ENCODE peak calls at places on chromosomes 1 and 21, in seven cellular contexts. One of them, this sample, is unnamed.

GRCh38 chr21:38985423-38986378 is 180.0 kb downstream of the ETS2 start:
- DNase-seq in cardiac muscle cell: peak
- DNase-seq in H1: no peak
- DNase-seq in IMR-90: peak
- DNase-seq in tibial artery: peak
- DNase-seq in right atrium auricular region: peak
- DNase-seq in lower lobe of right lung: peak
- DNase-seq in this sample: peak

GRCh38 chr1:14599173-14599754 is 779 bp downstream of the KAZN start:
- DNase-seq in cardiac muscle cell: no peak
- DNase-seq in H1: no peak
- DNase-seq in IMR-90: no peak
- DNase-seq in tibial artery: no peak
- DNase-seq in right atrium auricular region: no peak
- DNase-seq in lower lobe of right lung: no peak
- DNase-seq in this sample: no peak

GRCh38 chr1:112723511-112723839 is 8.3 kb upstream of the PPM1J start:
- DNase-seq in cardiac muscle cell: no peak
- DNase-seq in H1: no peak
- DNase-seq in IMR-90: no peak
- DNase-seq in tibial artery: no peak
- DNase-seq in right atrium auricular region: peak
- DNase-seq in lower lobe of right lung: no peak
- DNase-seq in this sample: no peak

GRCh38 chr1:30447701-30448100 is 275.7 kb downstream of the MATN1 start:
- DNase-seq in cardiac muscle cell: no peak
- DNase-seq in H1: no peak
- DNase-seq in IMR-90: no peak
- DNase-seq in tibial artery: no peak
- DNase-seq in right atrium auricular region: no peak
- DNase-seq in lower lobe of right lung: no peak
- DNase-seq in this sample: no peak

GRCh38 chr1:203327684-203328457 is 22.6 kb downstream of the BTG2 start:
- DNase-seq in cardiac muscle cell: peak
- DNase-seq in H1: no peak
- DNase-seq in IMR-90: peak
- DNase-seq in tibial artery: peak
- DNase-seq in right atrium auricular region: peak
- DNase-seq in lower lobe of right lung: no peak
- DNase-seq in this sample: peak

GRCh38 chr21:29318354-29318753 is 19.6 kb downstream of the BACH1 start:
- DNase-seq in cardiac muscle cell: peak
- DNase-seq in H1: no peak
- DNase-seq in IMR-90: peak
- DNase-seq in tibial artery: no peak
- DNase-seq in right atrium auricular region: no peak
- DNase-seq in lower lobe of right lung: no peak
- DNase-seq in this sample: peak

GRCh38 chr1:194056169-194056568 is 869.8 kb upstream of the B3GALT2 start:
- DNase-seq in cardiac muscle cell: peak
- DNase-seq in H1: no peak
- DNase-seq in IMR-90: no peak
- DNase-seq in tibial artery: no peak
- DNase-seq in right atrium auricular region: no peak
- DNase-seq in lower lobe of right lung: no peak
- DNase-seq in this sample: peak

GRCh38 chr1:19648689-19649088 is 4.6 kb downstream of the NBL1 start:
- DNase-seq in cardiac muscle cell: no peak
- DNase-seq in H1: peak
- DNase-seq in IMR-90: no peak
- DNase-seq in tibial artery: no peak
- DNase-seq in right atrium auricular region: no peak
- DNase-seq in lower lobe of right lung: no peak
- DNase-seq in this sample: peak

GRCh38 chr1:58477390-58477789 is 69.1 kb downstream of the OMA1 start:
- DNase-seq in cardiac muscle cell: peak
- DNase-seq in H1: no peak
- DNase-seq in IMR-90: no peak
- DNase-seq in tibial artery: no peak
- DNase-seq in right atrium auricular region: no peak
- DNase-seq in lower lobe of right lung: no peak
- DNase-seq in this sample: no peak

GRCh38 chr1:230827081-230827681 is 41.1 kb downstream of the C1orf198 start:
- DNase-seq in cardiac muscle cell: peak
- DNase-seq in H1: no peak
- DNase-seq in IMR-90: peak
- DNase-seq in tibial artery: peak
- DNase-seq in right atrium auricular region: peak
- DNase-seq in lower lobe of right lung: no peak
- DNase-seq in this sample: peak

GRCh38 chr1:49297783-49298182 is 521.1 kb upstream of the BEND5 start:
- DNase-seq in cardiac muscle cell: no peak
- DNase-seq in H1: no peak
- DNase-seq in IMR-90: no peak
- DNase-seq in tibial artery: no peak
- DNase-seq in right atrium auricular region: no peak
- DNase-seq in lower lobe of right lung: no peak
- DNase-seq in this sample: peak

GRCh38 chr1:157969693-157970485 is 23.6 kb upstream of the KIRREL1 start:
- DNase-seq in cardiac muscle cell: peak
- DNase-seq in H1: no peak
- DNase-seq in IMR-90: peak
- DNase-seq in tibial artery: peak
- DNase-seq in right atrium auricular region: no peak
- DNase-seq in lower lobe of right lung: no peak
- DNase-seq in this sample: peak

GRCh38 chr1:82795503-82796149 is 994.9 kb downstream of the ADGRL2 start:
- DNase-seq in cardiac muscle cell: no peak
- DNase-seq in H1: no peak
- DNase-seq in IMR-90: no peak
- DNase-seq in tibial artery: no peak
- DNase-seq in right atrium auricular region: no peak
- DNase-seq in lower lobe of right lung: no peak
- DNase-seq in this sample: no peak
- TF ChIP-seq CTCF in cardiac muscle cell: no peak
- TF ChIP-seq CTCF in H1: peak
- TF ChIP-seq CTCF in IMR-90: no peak
- TF ChIP-seq CTCF in tibial artery: no peak
- TF ChIP-seq CTCF in right atrium auricular region: no peak
- TF ChIP-seq CTCF in lower lobe of right lung: no peak
- TF ChIP-seq CTCF in this sample: no peak

GRCh38 chr1:42956739-42957138 is 1.9 kb downstream of the SLC2A1 start:
- DNase-seq in cardiac muscle cell: no peak
- DNase-seq in H1: no peak
- DNase-seq in IMR-90: no peak
- DNase-seq in tibial artery: no peak
- DNase-seq in right atrium auricular region: no peak
- DNase-seq in lower lobe of right lung: no peak
- DNase-seq in this sample: no peak
- H3K4me3 ChIP-seq in cardiac muscle cell: peak
- H3K4me3 ChIP-seq in H1: peak
- H3K4me3 ChIP-seq in IMR-90: peak
- H3K4me3 ChIP-seq in tibial artery: peak
- H3K4me3 ChIP-seq in right atrium auricular region: no peak
- H3K4me3 ChIP-seq in lower lobe of right lung: peak
- H3K4me3 ChIP-seq in this sample: peak

DNA sequence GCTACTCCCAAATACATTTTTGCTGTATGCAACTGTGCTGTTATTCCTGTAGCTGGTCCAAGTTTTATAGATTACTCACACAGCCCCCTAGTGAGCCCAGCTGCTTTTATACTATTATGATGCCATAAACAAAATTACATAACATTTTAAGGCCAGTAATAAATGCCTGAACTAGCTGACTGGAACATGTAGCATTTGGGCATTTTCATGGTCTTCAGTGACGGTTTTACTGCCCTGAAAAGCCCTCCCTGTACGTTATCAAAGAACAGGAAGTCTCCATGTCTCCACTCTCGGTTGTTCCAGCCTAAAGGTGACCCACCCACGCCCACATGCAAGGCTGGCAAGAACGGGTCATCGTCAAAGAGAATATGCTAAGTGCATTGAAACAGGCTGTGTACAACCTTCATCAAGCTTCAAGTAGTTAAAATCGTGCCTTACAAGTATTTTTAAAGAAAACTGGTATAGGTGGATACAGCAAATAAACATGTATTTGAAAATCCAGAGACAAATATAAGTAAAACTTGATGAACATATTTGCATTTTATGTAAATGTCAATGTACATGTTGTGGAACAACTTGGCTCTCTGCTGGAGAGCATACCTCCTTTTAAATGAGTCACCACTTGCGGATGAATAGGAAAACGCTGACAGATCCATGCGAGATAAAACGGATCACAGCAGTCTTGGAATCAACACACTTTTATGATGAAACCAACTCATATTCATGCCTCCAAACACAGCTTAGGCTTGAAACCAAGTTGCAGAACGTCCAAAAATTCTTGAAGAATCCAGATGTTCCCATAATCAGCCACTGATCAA is 520.5 kb downstream of the SMYD3 start:
- DNase-seq in cardiac muscle cell: peak
- DNase-seq in H1: no peak
- DNase-seq in IMR-90: peak
- DNase-seq in tibial artery: no peak
- DNase-seq in right atrium auricular region: no peak
- DNase-seq in lower lobe of right lung: no peak
- DNase-seq in this sample: peak
- TF ChIP-seq CTCF in cardiac muscle cell: peak
- TF ChIP-seq CTCF in H1: no peak
- TF ChIP-seq CTCF in IMR-90: no peak
- TF ChIP-seq CTCF in tibial artery: no peak
- TF ChIP-seq CTCF in right atrium auricular region: no peak
- TF ChIP-seq CTCF in lower lobe of right lung: no peak
- TF ChIP-seq CTCF in this sample: peak

GRCh38 chr1:156103521-156103947 is 11.0 kb upstream of the LMNA start:
- DNase-seq in cardiac muscle cell: peak
- DNase-seq in H1: no peak
- DNase-seq in IMR-90: peak
- DNase-seq in tibial artery: peak
- DNase-seq in right atrium auricular region: no peak
- DNase-seq in lower lobe of right lung: no peak
- DNase-seq in this sample: no peak
- H3K4me3 ChIP-seq in cardiac muscle cell: no peak
- H3K4me3 ChIP-seq in H1: no peak
- H3K4me3 ChIP-seq in IMR-90: no peak
- H3K4me3 ChIP-seq in tibial artery: peak
- H3K4me3 ChIP-seq in right atrium auricular region: peak
- H3K4me3 ChIP-seq in lower lobe of right lung: no peak
- H3K4me3 ChIP-seq in this sample: no peak

DNA sequence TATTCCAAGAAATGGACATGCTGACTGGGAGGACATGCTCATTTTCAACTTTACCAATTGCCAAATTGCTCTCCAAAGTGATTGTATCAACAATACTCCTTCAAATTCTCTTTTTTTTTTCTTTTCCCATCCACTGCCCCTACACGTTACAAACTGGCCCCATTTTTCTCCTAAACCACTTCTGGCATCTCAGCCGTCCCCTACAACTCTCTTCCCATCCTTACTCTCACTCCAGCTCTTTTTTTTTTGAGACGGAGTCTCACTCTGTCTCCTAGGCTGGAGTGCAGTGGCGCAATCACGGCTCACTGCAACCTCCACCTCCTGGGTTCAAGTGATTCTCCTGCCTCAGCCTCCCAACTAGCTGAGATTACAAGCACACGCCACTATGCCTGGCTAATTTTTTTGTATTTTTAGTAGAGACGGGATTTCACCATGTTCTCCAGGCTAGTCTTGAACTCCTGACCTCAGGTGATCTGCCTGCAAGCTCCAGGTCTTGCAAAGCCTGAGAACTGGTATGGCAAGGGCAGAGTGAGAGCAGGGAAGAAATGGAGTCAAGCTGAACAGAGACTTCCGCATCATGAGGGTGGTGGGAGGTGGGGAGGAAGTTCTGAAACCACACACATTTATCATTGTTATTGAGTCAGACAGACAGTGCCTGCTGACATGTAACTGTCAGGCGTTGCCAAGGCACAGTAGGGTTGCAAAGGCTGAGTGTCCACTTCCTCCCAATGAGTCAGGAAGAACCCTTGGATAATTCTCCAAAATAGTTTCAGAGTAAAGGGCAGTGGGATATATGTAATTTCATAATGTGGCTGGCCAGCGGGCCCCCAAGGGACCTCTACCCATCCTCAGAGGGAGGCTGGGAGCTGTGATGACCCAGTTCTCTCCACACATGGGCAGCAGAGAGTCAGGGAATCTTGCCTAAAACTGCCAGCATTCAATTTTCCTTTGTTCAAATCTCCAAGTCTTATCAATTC is 17.4 kb downstream of the CELA3A start:
- DNase-seq in cardiac muscle cell: peak
- DNase-seq in H1: no peak
- DNase-seq in IMR-90: peak
- DNase-seq in tibial artery: peak
- DNase-seq in right atrium auricular region: peak
- DNase-seq in lower lobe of right lung: peak
- DNase-seq in this sample: peak
- TF ChIP-seq CTCF in cardiac muscle cell: peak
- TF ChIP-seq CTCF in H1: peak
- TF ChIP-seq CTCF in IMR-90: peak
- TF ChIP-seq CTCF in tibial artery: no peak
- TF ChIP-seq CTCF in right atrium auricular region: no peak
- TF ChIP-seq CTCF in lower lobe of right lung: no peak
- TF ChIP-seq CTCF in this sample: peak

GRCh38 chr1:18118078-18118477 is 10.5 kb downstream of the IGSF21 start:
- DNase-seq in cardiac muscle cell: no peak
- DNase-seq in H1: no peak
- DNase-seq in IMR-90: no peak
- DNase-seq in tibial artery: no peak
- DNase-seq in right atrium auricular region: no peak
- DNase-seq in lower lobe of right lung: no peak
- DNase-seq in this sample: no peak
- H3K4me3 ChIP-seq in cardiac muscle cell: no peak
- H3K4me3 ChIP-seq in H1: no peak
- H3K4me3 ChIP-seq in IMR-90: no peak
- H3K4me3 ChIP-seq in tibial artery: no peak
- H3K4me3 ChIP-seq in right atrium auricular region: no peak
- H3K4me3 ChIP-seq in lower lobe of right lung: no peak
- H3K4me3 ChIP-seq in this sample: no peak

GRCh38 chr1:198829356-198829755 is 190.5 kb downstream of the PTPRC start:
- DNase-seq in cardiac muscle cell: no peak
- DNase-seq in H1: no peak
- DNase-seq in IMR-90: no peak
- DNase-seq in tibial artery: no peak
- DNase-seq in right atrium auricular region: no peak
- DNase-seq in lower lobe of right lung: no peak
- DNase-seq in this sample: no peak

GRCh38 chr1:198833706-198834497 is 195.1 kb downstream of the PTPRC start:
- DNase-seq in cardiac muscle cell: no peak
- DNase-seq in H1: no peak
- DNase-seq in IMR-90: no peak
- DNase-seq in tibial artery: no peak
- DNase-seq in right atrium auricular region: no peak
- DNase-seq in lower lobe of right lung: no peak
- DNase-seq in this sample: no peak

GRCh38 chr1:198825254-198825653 is 186.4 kb downstream of the PTPRC start:
- DNase-seq in cardiac muscle cell: no peak
- DNase-seq in H1: no peak
- DNase-seq in IMR-90: no peak
- DNase-seq in tibial artery: no peak
- DNase-seq in right atrium auricular region: no peak
- DNase-seq in lower lobe of right lung: no peak
- DNase-seq in this sample: no peak

GRCh38 chr1:198830397-198830796 is 191.6 kb downstream of the PTPRC start:
- DNase-seq in cardiac muscle cell: no peak
- DNase-seq in H1: no peak
- DNase-seq in IMR-90: no peak
- DNase-seq in tibial artery: no peak
- DNase-seq in right atrium auricular region: no peak
- DNase-seq in lower lobe of right lung: no peak
- DNase-seq in this sample: no peak

GRCh38 chr1:198829948-198830347 is 191.1 kb downstream of the PTPRC start:
- DNase-seq in cardiac muscle cell: peak
- DNase-seq in H1: no peak
- DNase-seq in IMR-90: peak
- DNase-seq in tibial artery: no peak
- DNase-seq in right atrium auricular region: no peak
- DNase-seq in lower lobe of right lung: no peak
- DNase-seq in this sample: peak
- TF ChIP-seq CTCF in cardiac muscle cell: peak
- TF ChIP-seq CTCF in H1: peak
- TF ChIP-seq CTCF in IMR-90: peak
- TF ChIP-seq CTCF in tibial artery: no peak
- TF ChIP-seq CTCF in right atrium auricular region: no peak
- TF ChIP-seq CTCF in lower lobe of right lung: peak
- TF ChIP-seq CTCF in this sample: peak

This sample was measured in choroid plexus epithelial cell.